ENCODE peak calls at places on chromosomes 16 and 17, in four cellular contexts. One of them, this sample, is unnamed.

GRCh38 chr17:10420811-10421210 is 939 bp downstream of the MYH8 start:
- DNase-seq in brain microvascular endothelial cell: no peak
- DNase-seq in heart left ventricle: no peak
- DNase-seq in BE2C: no peak
- DNase-seq in this sample: no peak

GRCh38 chr17:40303009-40303657 is 5.8 kb upstream of the RARA start:
- DNase-seq in heart left ventricle: no peak
- DNase-seq in BE2C: peak
- DNase-seq in brain microvascular endothelial cell: peak
- DNase-seq in this sample: no peak

GRCh38 chr17:32720671-32721070 is 156.3 kb downstream of the MYO1D start:
- DNase-seq in BE2C: no peak
- DNase-seq in heart left ventricle: no peak
- DNase-seq in brain microvascular endothelial cell: no peak
- DNase-seq in this sample: no peak

GRCh38 chr17:75277664-75278071 is 6.6 kb upstream of the MIF4GD start:
- DNase-seq in BE2C: no peak
- DNase-seq in heart left ventricle: no peak
- DNase-seq in brain microvascular endothelial cell: no peak
- DNase-seq in this sample: no peak

GRCh38 chr17:17151055-17151454 is 55.1 kb downstream of the PLD6 start:
- DNase-seq in brain microvascular endothelial cell: peak
- DNase-seq in heart left ventricle: no peak
- DNase-seq in BE2C: no peak
- DNase-seq in this sample: peak

GRCh38 chr16:28826141-28826540 is 3.3 kb downstream of the ATXN2L start:
- DNase-seq in brain microvascular endothelial cell: peak
- DNase-seq in BE2C: no peak
- DNase-seq in heart left ventricle: no peak
- DNase-seq in this sample: no peak

GRCh38 chr16:2156025-2156848 is 655 bp downstream of the TRAF7 start:
- DNase-seq in BE2C: no peak
- DNase-seq in brain microvascular endothelial cell: peak
- DNase-seq in heart left ventricle: no peak
- DNase-seq in this sample: peak

GRCh38 chr17:79047923-79048825 is 24.2 kb downstream of the C1QTNF1 start:
- DNase-seq in brain microvascular endothelial cell: no peak
- DNase-seq in BE2C: no peak
- DNase-seq in heart left ventricle: no peak
- DNase-seq in this sample: no peak

GRCh38 chr16:11079657-11080187 is 135.4 kb downstream of the CLEC16A start:
- DNase-seq in heart left ventricle: no peak
- DNase-seq in BE2C: no peak
- DNase-seq in brain microvascular endothelial cell: peak
- DNase-seq in this sample: peak

GRCh38 chr16:67155305-67156145 is 4.2 kb downstream of the TRADD start:
- DNase-seq in brain microvascular endothelial cell: peak
- DNase-seq in heart left ventricle: peak
- DNase-seq in BE2C: peak
- DNase-seq in this sample: no peak

GRCh38 chr17:39671651-39672521 is 3.6 kb downstream of the PNMT start:
- DNase-seq in brain microvascular endothelial cell: peak
- DNase-seq in heart left ventricle: peak
- DNase-seq in BE2C: peak
- DNase-seq in this sample: no peak

GRCh38 chr17:20784100-20784665 is 204.7 kb downstream of the CDRT15L2 start:
- DNase-seq in heart left ventricle: no peak
- DNase-seq in BE2C: no peak
- DNase-seq in brain microvascular endothelial cell: no peak
- DNase-seq in this sample: no peak

GRCh38 chr16:57801856-57802634 is at the start of gene KIFC3:
- DNase-seq in BE2C: peak
- DNase-seq in heart left ventricle: peak
- DNase-seq in brain microvascular endothelial cell: peak
- DNase-seq in this sample: no peak

GRCh38 chr16:72013389-72013788 is 4.8 kb downstream of the DHODH start:
- DNase-seq in BE2C: peak
- DNase-seq in brain microvascular endothelial cell: no peak
- DNase-seq in heart left ventricle: no peak
- DNase-seq in this sample: no peak

GRCh38 chr16:57100445-57100844 is 8.1 kb downstream of the CPNE2 start:
- DNase-seq in BE2C: no peak
- DNase-seq in brain microvascular endothelial cell: no peak
- DNase-seq in heart left ventricle: no peak
- DNase-seq in this sample: no peak

GRCh38 chr17:74860229-74860998 is 729 bp upstream of the GRIN2C start:
- DNase-seq in heart left ventricle: no peak
- DNase-seq in BE2C: no peak
- DNase-seq in brain microvascular endothelial cell: no peak
- DNase-seq in this sample: no peak

GRCh38 chr17:71600137-71600789 is 520.6 kb upstream of the SOX9 start:
- DNase-seq in heart left ventricle: no peak
- DNase-seq in brain microvascular endothelial cell: no peak
- DNase-seq in BE2C: no peak
- DNase-seq in this sample: no peak

GRCh38 chr17:27413295-27413694 is 43.0 kb upstream of the KSR1 start:
- DNase-seq in BE2C: no peak
- DNase-seq in heart left ventricle: no peak
- DNase-seq in brain microvascular endothelial cell: no peak
- DNase-seq in this sample: no peak

GRCh38 chr16:67841198-67841815 is 813 bp upstream of the THAP11 start:
- DNase-seq in brain microvascular endothelial cell: no peak
- DNase-seq in heart left ventricle: no peak
- DNase-seq in BE2C: no peak
- DNase-seq in this sample: no peak

GRCh38 chr16:11560701-11561439 is 25.8 kb downstream of the LITAF start:
- DNase-seq in BE2C: no peak
- DNase-seq in brain microvascular endothelial cell: no peak
- DNase-seq in heart left ventricle: no peak
- DNase-seq in this sample: no peak

GRCh38 chr17:51118330-51119195 is 2.1 kb downstream of the SPAG9 start:
- DNase-seq in BE2C: peak
- DNase-seq in heart left ventricle: no peak
- DNase-seq in brain microvascular endothelial cell: no peak
- DNase-seq in this sample: no peak

GRCh38 chr17:6244796-6245195 is 174.6 kb downstream of the WSCD1 start:
- DNase-seq in BE2C: no peak
- DNase-seq in heart left ventricle: no peak
- DNase-seq in brain microvascular endothelial cell: no peak
- DNase-seq in this sample: no peak

GRCh38 chr17:1752425-1752941 is 9.4 kb upstream of the SERPINF1 start:
- DNase-seq in brain microvascular endothelial cell: no peak
- DNase-seq in BE2C: no peak
- DNase-seq in heart left ventricle: peak
- DNase-seq in this sample: no peak

GRCh38 chr16:84054916-84055315 is 12.3 kb upstream of the SLC38A8 start:
- DNase-seq in BE2C: no peak
- DNase-seq in brain microvascular endothelial cell: no peak
- DNase-seq in heart left ventricle: no peak
- DNase-seq in this sample: no peak

GRCh38 chr17:7888184-7888920 is at the start of gene CHD3:
- DNase-seq in brain microvascular endothelial cell: peak
- DNase-seq in BE2C: peak
- DNase-seq in heart left ventricle: no peak
- DNase-seq in this sample: no peak

GRCh38 chr16:50526249-50526648 is 21.9 kb upstream of the NKD1 start:
- DNase-seq in BE2C: no peak
- DNase-seq in heart left ventricle: no peak
- DNase-seq in brain microvascular endothelial cell: no peak
- DNase-seq in this sample: no peak

GRCh38 chr16:53235851-53236250 is 181.1 kb downstream of the CHD9 start:
- DNase-seq in brain microvascular endothelial cell: no peak
- DNase-seq in heart left ventricle: no peak
- DNase-seq in BE2C: no peak
- DNase-seq in this sample: no peak

GRCh38 chr17:67942810-67943209 is 53.5 kb downstream of the C17orf58 start:
- DNase-seq in BE2C: peak
- DNase-seq in brain microvascular endothelial cell: no peak
- DNase-seq in heart left ventricle: no peak
- DNase-seq in this sample: no peak

DNA sequence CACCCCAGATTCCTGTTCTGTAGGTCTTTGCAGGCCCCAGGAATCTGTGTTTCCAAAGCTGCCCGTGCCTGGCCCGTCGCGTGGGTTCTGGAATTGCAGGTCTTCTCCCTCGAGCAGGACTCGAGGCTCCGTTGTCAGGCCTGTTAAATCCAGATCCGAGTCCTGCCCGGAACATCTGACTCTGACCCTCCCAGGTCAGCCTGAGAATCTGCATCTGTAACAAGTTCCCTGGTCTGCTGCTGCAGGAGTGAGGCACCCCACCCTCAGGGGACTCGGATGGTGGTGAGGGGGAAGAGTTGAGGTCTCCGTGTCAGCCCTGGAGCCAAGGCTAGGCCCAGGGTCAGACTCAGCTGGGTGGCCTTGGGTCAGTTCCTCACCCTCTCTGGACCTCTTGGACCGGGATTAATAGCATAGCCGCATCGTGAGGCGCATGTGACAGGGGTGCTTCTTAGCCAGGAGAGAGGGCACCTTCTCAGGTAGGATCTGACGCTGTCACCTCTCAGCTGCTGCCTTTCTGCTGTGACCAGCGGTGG is 8.8 kb downstream of the SPIRE2 start:
- DNase-seq in BE2C: no peak
- DNase-seq in brain microvascular endothelial cell: no peak
- DNase-seq in heart left ventricle: no peak
- DNase-seq in this sample: no peak
- H3K4me3 ChIP-seq in BE2C: no peak
- H3K4me3 ChIP-seq in brain microvascular endothelial cell: no peak
- H3K4me3 ChIP-seq in heart left ventricle: peak
- H3K4me3 ChIP-seq in this sample: no peak

GRCh38 chr17:49434821-49435581 is 20.3 kb upstream of the PHB1 start:
- DNase-seq in brain microvascular endothelial cell: peak
- DNase-seq in BE2C: peak
- DNase-seq in heart left ventricle: no peak
- DNase-seq in this sample: no peak
- TF ChIP-seq CTCF in brain microvascular endothelial cell: peak
- TF ChIP-seq CTCF in BE2C: peak
- TF ChIP-seq CTCF in heart left ventricle: peak
- TF ChIP-seq CTCF in this sample: peak

GRCh38 chr17:76868176-76868668 is at the start of gene MGAT5B:
- DNase-seq in brain microvascular endothelial cell: peak
- DNase-seq in BE2C: peak
- DNase-seq in heart left ventricle: peak
- DNase-seq in this sample: no peak
- H3K4me3 ChIP-seq in brain microvascular endothelial cell: peak
- H3K4me3 ChIP-seq in BE2C: peak
- H3K4me3 ChIP-seq in heart left ventricle: peak
- H3K4me3 ChIP-seq in this sample: peak

GRCh38 chr17:66627985-66628384 is 206.9 kb upstream of the CACNG5 start:
- DNase-seq in brain microvascular endothelial cell: no peak
- DNase-seq in BE2C: no peak
- DNase-seq in heart left ventricle: no peak
- DNase-seq in this sample: peak

GRCh38 chr17:66630379-66630778 is 204.5 kb upstream of the CACNG5 start:
- DNase-seq in heart left ventricle: no peak
- DNase-seq in brain microvascular endothelial cell: no peak
- DNase-seq in BE2C: no peak
- DNase-seq in this sample: no peak

GRCh38 chr17:66620528-66620927 is 214.4 kb upstream of the CACNG5 start:
- DNase-seq in brain microvascular endothelial cell: no peak
- DNase-seq in heart left ventricle: no peak
- DNase-seq in BE2C: no peak
- DNase-seq in this sample: no peak

GRCh38 chr17:66629762-66630161 is 205.2 kb upstream of the CACNG5 start:
- DNase-seq in BE2C: no peak
- DNase-seq in heart left ventricle: no peak
- DNase-seq in brain microvascular endothelial cell: no peak
- DNase-seq in this sample: no peak

GRCh38 chr17:66625321-66625767 is 209.6 kb upstream of the CACNG5 start:
- DNase-seq in brain microvascular endothelial cell: no peak
- DNase-seq in heart left ventricle: no peak
- DNase-seq in BE2C: no peak
- DNase-seq in this sample: no peak
- TF ChIP-seq CTCF in brain microvascular endothelial cell: peak
- TF ChIP-seq CTCF in heart left ventricle: peak
- TF ChIP-seq CTCF in BE2C: peak
- TF ChIP-seq CTCF in this sample: peak

DNA sequence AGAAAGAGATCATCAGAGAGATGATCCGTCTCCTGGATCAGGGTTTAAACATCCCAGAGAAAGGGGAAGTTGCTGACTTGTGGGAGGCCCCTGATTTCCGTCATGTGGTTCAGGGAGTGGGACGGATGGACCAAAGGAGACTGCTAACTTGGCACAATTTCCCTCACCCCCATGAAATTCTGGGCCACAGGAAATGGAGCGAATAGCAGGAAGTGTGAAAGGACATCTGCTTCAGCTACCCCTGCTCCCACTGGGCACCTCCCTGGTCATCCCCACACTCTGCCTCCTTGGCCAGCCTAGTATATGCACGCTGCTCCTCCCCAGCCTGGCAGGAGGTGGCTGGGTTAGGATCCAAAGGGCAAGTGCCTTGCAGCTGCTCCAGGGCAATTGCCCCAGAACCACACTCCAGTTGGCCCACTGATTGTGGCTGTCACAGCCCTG is 1.3 kb downstream of the ARRB2 start:
- DNase-seq in BE2C: no peak
- DNase-seq in brain microvascular endothelial cell: no peak
- DNase-seq in heart left ventricle: no peak
- DNase-seq in this sample: no peak
- H3K4me3 ChIP-seq in BE2C: peak
- H3K4me3 ChIP-seq in brain microvascular endothelial cell: no peak
- H3K4me3 ChIP-seq in heart left ventricle: peak
- H3K4me3 ChIP-seq in this sample: no peak

DNA sequence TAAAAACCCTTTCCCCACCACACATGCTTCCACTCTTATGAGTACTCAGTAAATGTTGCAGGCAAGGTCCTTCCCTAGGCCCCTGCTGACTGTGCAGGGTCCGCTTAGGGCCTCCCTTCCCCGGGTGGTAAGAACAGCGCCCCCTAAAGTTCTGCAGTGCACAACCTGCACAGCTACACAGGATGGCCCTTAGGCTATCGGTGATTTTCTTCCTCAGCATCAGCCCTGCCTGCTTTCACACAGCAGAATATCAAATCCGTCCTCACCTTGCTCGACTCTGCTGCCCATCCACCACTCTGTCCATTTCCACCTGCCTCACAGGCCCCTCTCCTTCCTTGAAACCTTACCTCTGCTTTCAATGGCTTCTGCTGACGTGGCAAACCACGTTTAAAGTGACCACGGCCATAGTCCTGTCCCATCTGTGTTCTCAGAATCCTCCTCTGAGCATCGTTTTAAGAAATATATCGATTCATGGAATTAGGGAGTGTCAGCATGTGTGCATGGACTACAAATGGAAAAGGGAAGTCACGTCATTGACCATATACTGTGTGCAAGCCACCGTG is 51.4 kb upstream of the TMEM132E start:
- DNase-seq in BE2C: peak
- DNase-seq in heart left ventricle: no peak
- DNase-seq in brain microvascular endothelial cell: no peak
- DNase-seq in this sample: no peak
- TF ChIP-seq CTCF in BE2C: peak
- TF ChIP-seq CTCF in heart left ventricle: no peak
- TF ChIP-seq CTCF in brain microvascular endothelial cell: no peak
- TF ChIP-seq CTCF in this sample: no peak

This sample was measured in AG09309.